ENCODE peak calls at places on chromosomes 4 and X, in six cellular contexts. One of them, this sample, is unnamed.

GRCh38 chrX:86806786-86807185 is 658.5 kb downstream of the DACH2 start:
- DNase-seq in astrocyte of the spinal cord: no peak
- DNase-seq in AG10803: no peak
- DNase-seq in suprapubic skin: no peak
- DNase-seq in tibial nerve: no peak
- DNase-seq in adrenal gland: no peak
- DNase-seq in this sample: no peak

GRCh38 chrX:13279279-13280009 is 40.4 kb downstream of the ATXN3L start:
- DNase-seq in astrocyte of the spinal cord: no peak
- DNase-seq in AG10803: no peak
- DNase-seq in suprapubic skin: no peak
- DNase-seq in tibial nerve: no peak
- DNase-seq in adrenal gland: no peak
- DNase-seq in this sample: no peak

GRCh38 chr4:3719836-3720235 is 46.3 kb upstream of the ADRA2C start:
- DNase-seq in astrocyte of the spinal cord: no peak
- DNase-seq in AG10803: no peak
- DNase-seq in suprapubic skin: no peak
- DNase-seq in tibial nerve: no peak
- DNase-seq in adrenal gland: no peak
- DNase-seq in this sample: no peak

GRCh38 chr4:3416270-3416669 is 25.5 kb upstream of the HGFAC start:
- DNase-seq in astrocyte of the spinal cord: no peak
- DNase-seq in AG10803: no peak
- DNase-seq in suprapubic skin: peak
- DNase-seq in tibial nerve: peak
- DNase-seq in adrenal gland: no peak
- DNase-seq in this sample: no peak

GRCh38 chr4:60619531-60620305 is 580.4 kb upstream of the ADGRL3 start:
- DNase-seq in astrocyte of the spinal cord: peak
- DNase-seq in AG10803: peak
- DNase-seq in suprapubic skin: no peak
- DNase-seq in tibial nerve: no peak
- DNase-seq in adrenal gland: no peak
- DNase-seq in this sample: peak

GRCh38 chr4:151486166-151486565 is 77.2 kb downstream of the FHIP1A start:
- DNase-seq in astrocyte of the spinal cord: peak
- DNase-seq in AG10803: peak
- DNase-seq in suprapubic skin: no peak
- DNase-seq in tibial nerve: no peak
- DNase-seq in adrenal gland: no peak
- DNase-seq in this sample: peak

GRCh38 chrX:53714580-53715335 is 28.2 kb upstream of the HUWE1 start:
- DNase-seq in astrocyte of the spinal cord: peak
- DNase-seq in AG10803: no peak
- DNase-seq in suprapubic skin: no peak
- DNase-seq in tibial nerve: no peak
- DNase-seq in adrenal gland: no peak
- DNase-seq in this sample: no peak

GRCh38 chrX:70445197-70445656 is 592 bp downstream of the DLG3 start:
- DNase-seq in astrocyte of the spinal cord: no peak
- DNase-seq in AG10803: no peak
- DNase-seq in suprapubic skin: no peak
- DNase-seq in tibial nerve: no peak
- DNase-seq in adrenal gland: no peak
- DNase-seq in this sample: no peak

GRCh38 chrX:19888419-19888879 is 1.0 kb upstream of the SH3KBP1 start:
- DNase-seq in astrocyte of the spinal cord: peak
- DNase-seq in AG10803: peak
- DNase-seq in suprapubic skin: no peak
- DNase-seq in tibial nerve: no peak
- DNase-seq in adrenal gland: peak
- DNase-seq in this sample: peak

GRCh38 chr4:32140636-32141035 is 1420.5 kb downstream of the PCDH7 start:
- DNase-seq in astrocyte of the spinal cord: peak
- DNase-seq in AG10803: peak
- DNase-seq in suprapubic skin: no peak
- DNase-seq in tibial nerve: no peak
- DNase-seq in adrenal gland: no peak
- DNase-seq in this sample: no peak

GRCh38 chr4:83269256-83269655 is 15.3 kb downstream of the COQ2 start:
- DNase-seq in astrocyte of the spinal cord: no peak
- DNase-seq in AG10803: peak
- DNase-seq in suprapubic skin: no peak
- DNase-seq in tibial nerve: no peak
- DNase-seq in adrenal gland: no peak
- DNase-seq in this sample: no peak

GRCh38 chr4:145785391-145786008 is 105.6 kb downstream of the C4orf51 start:
- DNase-seq in astrocyte of the spinal cord: peak
- DNase-seq in AG10803: peak
- DNase-seq in suprapubic skin: no peak
- DNase-seq in tibial nerve: no peak
- DNase-seq in adrenal gland: no peak
- DNase-seq in this sample: no peak

GRCh38 chrX:46381630-46382029 is 163.6 kb downstream of the ZNF674 start:
- DNase-seq in astrocyte of the spinal cord: no peak
- DNase-seq in AG10803: peak
- DNase-seq in suprapubic skin: no peak
- DNase-seq in tibial nerve: no peak
- DNase-seq in adrenal gland: no peak
- DNase-seq in this sample: peak

GRCh38 chrX:54423161-54423888 is 16.9 kb upstream of the TSR2 start:
- DNase-seq in astrocyte of the spinal cord: no peak
- DNase-seq in AG10803: no peak
- DNase-seq in suprapubic skin: no peak
- DNase-seq in tibial nerve: no peak
- DNase-seq in adrenal gland: no peak
- DNase-seq in this sample: no peak

GRCh38 chr4:108060686-108061321 is 71.1 kb downstream of the HADH start:
- DNase-seq in astrocyte of the spinal cord: no peak
- DNase-seq in AG10803: no peak
- DNase-seq in suprapubic skin: no peak
- DNase-seq in tibial nerve: no peak
- DNase-seq in adrenal gland: no peak
- DNase-seq in this sample: no peak

GRCh38 chrX:49039598-49040375 is 3.4 kb downstream of the TFE3 start:
- DNase-seq in astrocyte of the spinal cord: peak
- DNase-seq in AG10803: peak
- DNase-seq in suprapubic skin: peak
- DNase-seq in tibial nerve: peak
- DNase-seq in adrenal gland: peak
- DNase-seq in this sample: peak

GRCh38 chrX:118066867-118067515 is 49.6 kb downstream of the KLHL13 start:
- DNase-seq in astrocyte of the spinal cord: no peak
- DNase-seq in AG10803: no peak
- DNase-seq in suprapubic skin: no peak
- DNase-seq in tibial nerve: no peak
- DNase-seq in adrenal gland: no peak
- DNase-seq in this sample: no peak

GRCh38 chrX:41097326-41097725 is 12.1 kb downstream of the USP9X start:
- DNase-seq in astrocyte of the spinal cord: no peak
- DNase-seq in AG10803: no peak
- DNase-seq in suprapubic skin: no peak
- DNase-seq in tibial nerve: no peak
- DNase-seq in adrenal gland: no peak
- DNase-seq in this sample: no peak

GRCh38 chr4:48799157-48799556 is 19.1 kb upstream of the FRYL start:
- DNase-seq in astrocyte of the spinal cord: no peak
- DNase-seq in AG10803: no peak
- DNase-seq in suprapubic skin: no peak
- DNase-seq in tibial nerve: no peak
- DNase-seq in adrenal gland: no peak
- DNase-seq in this sample: no peak

GRCh38 chrX:11381464-11381863 is 88.3 kb downstream of the AMELX start:
- DNase-seq in astrocyte of the spinal cord: peak
- DNase-seq in AG10803: peak
- DNase-seq in suprapubic skin: no peak
- DNase-seq in tibial nerve: no peak
- DNase-seq in adrenal gland: peak
- DNase-seq in this sample: peak

GRCh38 chr4:17613761-17614415 is 553 bp upstream of the MED28 start:
- DNase-seq in astrocyte of the spinal cord: no peak
- DNase-seq in AG10803: peak
- DNase-seq in suprapubic skin: no peak
- DNase-seq in tibial nerve: no peak
- DNase-seq in adrenal gland: peak
- DNase-seq in this sample: peak

GRCh38 chrX:120274958-120275357 is 24.3 kb downstream of the ZBTB33 start:
- DNase-seq in astrocyte of the spinal cord: no peak
- DNase-seq in AG10803: no peak
- DNase-seq in suprapubic skin: no peak
- DNase-seq in tibial nerve: no peak
- DNase-seq in adrenal gland: no peak
- DNase-seq in this sample: no peak

GRCh38 chr4:114364857-114365256 is 233.8 kb upstream of the UGT8 start:
- DNase-seq in astrocyte of the spinal cord: peak
- DNase-seq in AG10803: peak
- DNase-seq in suprapubic skin: no peak
- DNase-seq in tibial nerve: no peak
- DNase-seq in adrenal gland: no peak
- DNase-seq in this sample: peak

GRCh38 chr4:8090312-8090711 is 68.3 kb downstream of the ABLIM2 start:
- DNase-seq in astrocyte of the spinal cord: peak
- DNase-seq in AG10803: no peak
- DNase-seq in suprapubic skin: no peak
- DNase-seq in tibial nerve: no peak
- DNase-seq in adrenal gland: no peak
- DNase-seq in this sample: peak

GRCh38 chr4:88672987-88673386 is 24.6 kb downstream of the NAP1L5 start:
- DNase-seq in astrocyte of the spinal cord: peak
- DNase-seq in AG10803: peak
- DNase-seq in suprapubic skin: no peak
- DNase-seq in tibial nerve: no peak
- DNase-seq in adrenal gland: no peak
- DNase-seq in this sample: peak

GRCh38 chrX:154334496-154334895 is 38.9 kb downstream of the TKTL1 start:
- DNase-seq in astrocyte of the spinal cord: no peak
- DNase-seq in AG10803: no peak
- DNase-seq in suprapubic skin: no peak
- DNase-seq in tibial nerve: no peak
- DNase-seq in adrenal gland: no peak
- DNase-seq in this sample: no peak

GRCh38 chrX:107826286-107827136 is 845 bp downstream of the MID2 start:
- DNase-seq in astrocyte of the spinal cord: peak
- DNase-seq in AG10803: peak
- DNase-seq in suprapubic skin: no peak
- DNase-seq in tibial nerve: peak
- DNase-seq in adrenal gland: peak
- DNase-seq in this sample: peak

GRCh38 chrX:71095033-71095432 is 618 bp upstream of the FOXO4 start:
- DNase-seq in astrocyte of the spinal cord: no peak
- DNase-seq in AG10803: no peak
- DNase-seq in suprapubic skin: no peak
- DNase-seq in tibial nerve: no peak
- DNase-seq in adrenal gland: no peak
- DNase-seq in this sample: no peak

GRCh38 chr4:2058264-2059033 is 678 bp upstream of the NAT8L start:
- DNase-seq in astrocyte of the spinal cord: no peak
- DNase-seq in AG10803: no peak
- DNase-seq in suprapubic skin: peak
- DNase-seq in tibial nerve: no peak
- DNase-seq in adrenal gland: no peak
- DNase-seq in this sample: no peak

GRCh38 chrX:131067846-131068745 is 9.9 kb downstream of the ARHGAP36 start:
- DNase-seq in astrocyte of the spinal cord: no peak
- DNase-seq in AG10803: no peak
- DNase-seq in suprapubic skin: no peak
- DNase-seq in tibial nerve: no peak
- DNase-seq in adrenal gland: no peak
- DNase-seq in this sample: no peak

GRCh38 chrX:40172169-40172979 is 74.6 kb upstream of the BCOR start:
- DNase-seq in astrocyte of the spinal cord: peak
- DNase-seq in AG10803: peak
- DNase-seq in suprapubic skin: peak
- DNase-seq in tibial nerve: no peak
- DNase-seq in adrenal gland: peak
- DNase-seq in this sample: peak

GRCh38 chr4:161601011-161601410 is 562.8 kb downstream of the FSTL5 start:
- DNase-seq in astrocyte of the spinal cord: no peak
- DNase-seq in AG10803: no peak
- DNase-seq in suprapubic skin: no peak
- DNase-seq in tibial nerve: no peak
- DNase-seq in adrenal gland: no peak
- DNase-seq in this sample: no peak

GRCh38 chr4:1928356-1929235 is 57.4 kb downstream of the NSD2 start:
- DNase-seq in astrocyte of the spinal cord: no peak
- DNase-seq in AG10803: no peak
- DNase-seq in suprapubic skin: no peak
- DNase-seq in tibial nerve: no peak
- DNase-seq in adrenal gland: no peak
- DNase-seq in this sample: no peak

GRCh38 chrX:132292753-132293152 is 73.5 kb upstream of the RAP2C start:
- DNase-seq in astrocyte of the spinal cord: peak
- DNase-seq in AG10803: peak
- DNase-seq in suprapubic skin: no peak
- DNase-seq in tibial nerve: no peak
- DNase-seq in adrenal gland: peak
- DNase-seq in this sample: peak
- TF ChIP-seq CTCF in astrocyte of the spinal cord: peak
- TF ChIP-seq CTCF in AG10803: peak
- TF ChIP-seq CTCF in suprapubic skin: peak
- TF ChIP-seq CTCF in tibial nerve: peak
- TF ChIP-seq CTCF in adrenal gland: peak
- TF ChIP-seq CTCF in this sample: peak

GRCh38 chrX:99394450-99394849 is 1015.6 kb downstream of the PCDH19 start:
- DNase-seq in astrocyte of the spinal cord: no peak
- DNase-seq in AG10803: no peak
- DNase-seq in suprapubic skin: no peak
- DNase-seq in tibial nerve: no peak
- DNase-seq in adrenal gland: no peak
- DNase-seq in this sample: no peak
- TF ChIP-seq CTCF in astrocyte of the spinal cord: no peak
- TF ChIP-seq CTCF in AG10803: no peak
- TF ChIP-seq CTCF in suprapubic skin: no peak
- TF ChIP-seq CTCF in tibial nerve: no peak
- TF ChIP-seq CTCF in adrenal gland: no peak
- TF ChIP-seq CTCF in this sample: no peak

DNA sequence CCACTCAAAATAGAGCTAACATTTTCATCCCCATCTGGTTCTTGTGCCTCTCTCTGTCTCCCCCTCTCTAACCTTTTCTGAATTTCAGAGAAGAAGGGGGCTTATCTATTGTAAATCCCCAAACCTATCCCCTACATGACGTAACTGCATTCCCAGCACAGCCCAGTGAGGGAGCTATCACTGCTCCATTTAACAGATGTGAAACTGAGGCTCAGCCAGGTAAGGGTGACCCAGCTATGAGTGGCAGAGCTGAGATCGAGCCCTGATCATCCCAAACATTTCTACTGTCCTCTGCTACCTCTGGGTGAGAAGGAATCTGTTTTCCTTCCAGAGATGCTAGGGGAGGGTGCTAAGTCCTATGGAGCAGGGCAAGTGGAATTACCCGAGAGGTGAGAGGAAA is 107.5 kb downstream of the SLC2A9 start:
- DNase-seq in astrocyte of the spinal cord: no peak
- DNase-seq in AG10803: no peak
- DNase-seq in suprapubic skin: no peak
- DNase-seq in tibial nerve: no peak
- DNase-seq in adrenal gland: no peak
- DNase-seq in this sample: no peak
- TF ChIP-seq CTCF in astrocyte of the spinal cord: no peak
- TF ChIP-seq CTCF in AG10803: no peak
- TF ChIP-seq CTCF in suprapubic skin: no peak
- TF ChIP-seq CTCF in tibial nerve: no peak
- TF ChIP-seq CTCF in adrenal gland: no peak
- TF ChIP-seq CTCF in this sample: no peak

GRCh38 chr4:15976456-15977096 is 13.6 kb upstream of the FGFBP2 start:
- DNase-seq in astrocyte of the spinal cord: no peak
- DNase-seq in AG10803: no peak
- DNase-seq in suprapubic skin: no peak
- DNase-seq in tibial nerve: no peak
- DNase-seq in adrenal gland: no peak
- DNase-seq in this sample: no peak
- TF ChIP-seq CTCF in astrocyte of the spinal cord: no peak
- TF ChIP-seq CTCF in AG10803: no peak
- TF ChIP-seq CTCF in suprapubic skin: no peak
- TF ChIP-seq CTCF in tibial nerve: no peak
- TF ChIP-seq CTCF in adrenal gland: no peak
- TF ChIP-seq CTCF in this sample: no peak

This sample was measured in HFFc6.